ENCODE peak calls at places on chromosomes 6 and 20, in four cellular contexts. One of them, this sample, is unnamed.

GRCh38 chr20:5890773-5891441 is 59.4 kb downstream of the TRMT6 start:
- DNase-seq in cardiac fibroblast: no peak
- DNase-seq in SK-N-SH: no peak
- DNase-seq in gastrocnemius medialis: peak
- DNase-seq in this sample: no peak

GRCh38 chr6:149012040-149012545 is 265.3 kb downstream of the UST start:
- DNase-seq in cardiac fibroblast: peak
- DNase-seq in SK-N-SH: no peak
- DNase-seq in gastrocnemius medialis: no peak
- DNase-seq in this sample: no peak

GRCh38 chr6:15243994-15244604 is 1.8 kb upstream of the JARID2 start:
- DNase-seq in SK-N-SH: no peak
- DNase-seq in cardiac fibroblast: no peak
- DNase-seq in gastrocnemius medialis: no peak
- DNase-seq in this sample: no peak

GRCh38 chr6:47264775-47265184 is 44.9 kb downstream of the TNFRSF21 start:
- DNase-seq in SK-N-SH: no peak
- DNase-seq in gastrocnemius medialis: no peak
- DNase-seq in cardiac fibroblast: peak
- DNase-seq in this sample: no peak

GRCh38 chr6:10939840-10940239 is 53.0 kb downstream of the SYCP2L start:
- DNase-seq in gastrocnemius medialis: no peak
- DNase-seq in cardiac fibroblast: no peak
- DNase-seq in SK-N-SH: no peak
- DNase-seq in this sample: no peak

GRCh38 chr6:129946439-129947140 is 71.8 kb upstream of the L3MBTL3 start:
- DNase-seq in SK-N-SH: no peak
- DNase-seq in cardiac fibroblast: no peak
- DNase-seq in gastrocnemius medialis: no peak
- DNase-seq in this sample: no peak

GRCh38 chr6:106315765-106316375 is 9.7 kb downstream of the ATG5 start:
- DNase-seq in cardiac fibroblast: no peak
- DNase-seq in SK-N-SH: no peak
- DNase-seq in gastrocnemius medialis: no peak
- DNase-seq in this sample: no peak

GRCh38 chr6:32886674-32887383 is 32.8 kb downstream of the PSMB9 start:
- DNase-seq in gastrocnemius medialis: no peak
- DNase-seq in SK-N-SH: no peak
- DNase-seq in cardiac fibroblast: peak
- DNase-seq in this sample: no peak

GRCh38 chr6:146543211-146543939 is at the start of gene RAB32:
- DNase-seq in gastrocnemius medialis: peak
- DNase-seq in SK-N-SH: peak
- DNase-seq in cardiac fibroblast: peak
- DNase-seq in this sample: peak

GRCh38 chr6:3383525-3383924 is 73.3 kb downstream of the SLC22A23 start:
- DNase-seq in cardiac fibroblast: peak
- DNase-seq in SK-N-SH: no peak
- DNase-seq in gastrocnemius medialis: no peak
- DNase-seq in this sample: no peak

GRCh38 chr20:50475879-50476292 is 34.3 kb upstream of the PTPN1 start:
- DNase-seq in SK-N-SH: no peak
- DNase-seq in gastrocnemius medialis: no peak
- DNase-seq in cardiac fibroblast: peak
- DNase-seq in this sample: no peak

GRCh38 chr6:134768936-134769335 is 181.0 kb downstream of the ALDH8A1 start:
- DNase-seq in cardiac fibroblast: no peak
- DNase-seq in gastrocnemius medialis: no peak
- DNase-seq in SK-N-SH: no peak
- DNase-seq in this sample: no peak

GRCh38 chr6:160398674-160399271 is 50.6 kb downstream of the SLC22A3 start:
- DNase-seq in SK-N-SH: no peak
- DNase-seq in gastrocnemius medialis: no peak
- DNase-seq in cardiac fibroblast: peak
- DNase-seq in this sample: no peak

GRCh38 chr6:42135161-42135560 is 7.3 kb downstream of the C6orf132 start:
- DNase-seq in cardiac fibroblast: no peak
- DNase-seq in gastrocnemius medialis: no peak
- DNase-seq in SK-N-SH: no peak
- DNase-seq in this sample: no peak

GRCh38 chr6:42135722-42136121 is 6.7 kb downstream of the C6orf132 start:
- DNase-seq in cardiac fibroblast: no peak
- DNase-seq in SK-N-SH: no peak
- DNase-seq in gastrocnemius medialis: no peak
- DNase-seq in this sample: no peak

GRCh38 chr6:42138190-42138589 is 4.2 kb downstream of the C6orf132 start:
- DNase-seq in SK-N-SH: no peak
- DNase-seq in cardiac fibroblast: no peak
- DNase-seq in gastrocnemius medialis: no peak
- DNase-seq in this sample: no peak

GRCh38 chr6:42137192-42137753 is 5.1 kb downstream of the C6orf132 start:
- DNase-seq in gastrocnemius medialis: no peak
- DNase-seq in cardiac fibroblast: no peak
- DNase-seq in SK-N-SH: peak
- DNase-seq in this sample: no peak

DNA sequence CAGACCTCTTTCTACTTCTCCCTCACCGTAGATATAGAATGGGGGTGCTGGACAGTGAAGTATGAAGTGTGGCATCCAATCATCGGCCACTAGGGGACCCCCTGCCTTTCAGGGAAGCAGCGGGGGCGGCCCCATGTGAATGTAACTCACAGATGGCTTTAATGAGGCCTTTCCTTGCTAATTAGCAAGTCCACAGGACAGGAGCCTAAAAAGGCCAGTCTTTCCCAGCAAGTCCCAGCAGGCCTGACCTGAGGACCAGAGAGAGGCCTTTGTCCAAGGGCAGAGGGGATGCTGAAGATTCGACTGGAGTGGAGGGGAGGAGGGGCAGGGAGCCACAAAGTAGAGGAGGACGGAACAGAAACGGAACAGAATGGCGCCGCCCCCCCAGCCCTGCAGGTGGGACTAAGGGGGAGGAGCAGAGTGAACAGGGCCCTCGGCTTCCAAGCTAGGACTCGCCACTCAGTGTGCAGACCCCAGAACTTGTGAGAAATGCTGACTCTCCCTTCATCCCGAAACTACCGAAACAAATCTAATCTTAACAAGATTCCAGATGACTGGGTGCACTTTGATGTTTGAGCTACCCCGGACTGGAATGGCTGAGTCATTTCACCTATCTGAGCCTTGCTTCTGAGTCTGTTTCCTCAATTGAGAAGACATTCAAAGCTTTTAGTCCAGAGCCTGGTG is 5.8 kb downstream of the C6orf132 start:
- DNase-seq in cardiac fibroblast: peak
- DNase-seq in SK-N-SH: peak
- DNase-seq in gastrocnemius medialis: no peak
- DNase-seq in this sample: peak
- TF ChIP-seq CTCF in cardiac fibroblast: peak
- TF ChIP-seq CTCF in SK-N-SH: peak
- TF ChIP-seq CTCF in gastrocnemius medialis: no peak
- TF ChIP-seq CTCF in this sample: peak

GRCh38 chr6:85593438-85594196 is at the start of gene SNX14:
- DNase-seq in cardiac fibroblast: peak
- DNase-seq in gastrocnemius medialis: peak
- DNase-seq in SK-N-SH: peak
- DNase-seq in this sample: peak
- TF ChIP-seq CTCF in cardiac fibroblast: no peak
- TF ChIP-seq CTCF in gastrocnemius medialis: peak
- TF ChIP-seq CTCF in SK-N-SH: peak
- TF ChIP-seq CTCF in this sample: no peak

GRCh38 chr6:150928882-150929281 is 63.4 kb downstream of the MTHFD1L start:
- DNase-seq in gastrocnemius medialis: no peak
- DNase-seq in cardiac fibroblast: no peak
- DNase-seq in SK-N-SH: no peak
- DNase-seq in this sample: peak
- TF ChIP-seq CTCF in gastrocnemius medialis: no peak
- TF ChIP-seq CTCF in cardiac fibroblast: peak
- TF ChIP-seq CTCF in SK-N-SH: peak
- TF ChIP-seq CTCF in this sample: no peak

DNA sequence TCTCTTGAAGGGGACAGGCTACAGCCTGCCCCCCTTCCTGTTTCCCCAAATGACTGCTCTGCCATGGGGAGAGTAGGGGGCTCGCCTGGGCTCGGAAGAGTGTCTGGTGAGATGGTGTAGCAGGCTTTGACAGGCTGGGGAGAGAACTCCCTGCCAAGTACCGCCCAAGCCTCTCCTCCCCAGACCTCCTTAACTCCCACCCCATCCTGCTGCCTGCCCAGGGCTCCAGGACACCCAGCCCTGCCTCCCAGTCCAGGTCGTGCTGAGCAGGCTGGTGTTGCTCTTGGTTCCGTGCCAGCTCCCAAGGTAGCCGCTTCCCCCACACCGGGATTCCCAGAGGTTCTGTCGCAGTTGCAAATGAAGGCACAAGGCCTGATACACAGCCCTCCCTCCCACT is 9.9 kb downstream of the VEGFA start:
- DNase-seq in gastrocnemius medialis: no peak
- DNase-seq in cardiac fibroblast: peak
- DNase-seq in SK-N-SH: peak
- DNase-seq in this sample: no peak
- TF ChIP-seq CTCF in gastrocnemius medialis: no peak
- TF ChIP-seq CTCF in cardiac fibroblast: no peak
- TF ChIP-seq CTCF in SK-N-SH: no peak
- TF ChIP-seq CTCF in this sample: no peak

DNA sequence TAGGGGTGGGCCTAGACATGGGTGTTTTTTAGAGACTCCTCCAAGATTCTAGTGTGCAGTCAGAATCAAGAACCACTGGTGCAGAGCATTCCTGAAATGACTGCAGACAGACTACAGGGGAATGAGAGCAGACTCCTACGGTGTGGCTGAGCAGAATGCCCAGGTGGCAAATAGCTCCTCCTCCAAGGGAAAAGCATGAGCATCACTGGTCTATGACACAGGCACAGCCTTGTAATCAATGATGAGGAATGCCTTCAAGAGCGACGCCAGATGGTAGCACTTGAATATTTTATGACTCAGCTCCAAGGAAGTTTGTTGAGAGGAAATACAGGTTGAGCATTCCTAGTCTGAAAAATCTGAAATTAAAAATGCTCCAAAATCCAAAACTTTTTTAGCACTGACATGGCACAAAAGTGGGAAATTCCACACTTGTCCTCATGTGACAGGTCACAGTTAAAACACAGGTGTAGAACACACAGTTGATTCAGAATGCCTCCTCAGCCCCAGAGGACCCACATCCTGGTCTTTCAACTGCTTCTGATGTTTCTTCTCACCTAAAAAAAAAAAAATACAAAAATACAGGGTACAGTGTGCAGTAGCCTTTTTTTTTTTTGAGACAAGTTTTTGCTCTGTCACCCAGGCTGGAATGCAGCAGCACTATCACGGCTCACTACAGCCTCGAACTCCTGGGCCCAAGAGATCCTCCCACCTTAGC is 10.5 kb upstream of the FAM8A1 start:
- DNase-seq in SK-N-SH: no peak
- DNase-seq in gastrocnemius medialis: no peak
- DNase-seq in cardiac fibroblast: peak
- DNase-seq in this sample: no peak
- TF ChIP-seq CTCF in SK-N-SH: no peak
- TF ChIP-seq CTCF in gastrocnemius medialis: no peak
- TF ChIP-seq CTCF in cardiac fibroblast: no peak
- TF ChIP-seq CTCF in this sample: no peak

GRCh38 chr6:75266716-75267291 is 17.8 kb downstream of the TMEM30A start:
- DNase-seq in cardiac fibroblast: peak
- DNase-seq in gastrocnemius medialis: no peak
- DNase-seq in SK-N-SH: peak
- DNase-seq in this sample: no peak
- TF ChIP-seq CTCF in cardiac fibroblast: peak
- TF ChIP-seq CTCF in gastrocnemius medialis: peak
- TF ChIP-seq CTCF in SK-N-SH: peak
- TF ChIP-seq CTCF in this sample: peak

DNA sequence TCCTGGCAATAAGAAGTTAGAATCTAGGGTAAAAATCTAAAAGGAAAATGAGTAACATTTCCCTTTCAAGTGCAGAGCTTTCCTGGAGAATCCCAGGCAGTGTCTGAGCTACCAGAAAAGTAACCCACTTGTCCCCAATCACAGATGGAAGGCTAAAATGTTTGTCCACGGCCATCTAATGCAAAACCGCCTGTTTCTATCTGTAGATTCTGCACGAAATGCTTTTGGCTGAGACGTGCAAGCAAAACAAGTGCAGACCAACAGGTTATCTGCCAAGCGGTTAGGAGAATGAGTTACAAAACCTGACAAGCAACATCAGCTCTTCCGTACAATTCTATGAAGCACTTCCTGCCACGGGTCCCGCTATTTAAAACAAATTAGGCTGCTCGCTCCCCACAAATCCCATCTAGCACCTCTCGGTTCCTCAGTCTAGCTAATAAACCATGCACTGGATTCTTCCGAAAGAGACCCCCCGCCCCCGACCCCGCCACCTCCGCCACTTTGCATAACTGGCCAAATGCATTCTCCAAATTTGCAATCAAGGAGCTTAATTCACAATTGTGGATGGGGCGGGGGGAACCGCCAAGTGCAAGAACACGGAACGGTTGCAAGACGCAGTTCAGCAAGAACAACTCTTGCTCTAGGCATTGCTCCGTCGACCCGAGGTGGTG is 1.4 kb downstream of the ELOVL5 start:
- DNase-seq in SK-N-SH: no peak
- DNase-seq in cardiac fibroblast: peak
- DNase-seq in gastrocnemius medialis: no peak
- DNase-seq in this sample: no peak
- TF ChIP-seq CTCF in SK-N-SH: no peak
- TF ChIP-seq CTCF in cardiac fibroblast: no peak
- TF ChIP-seq CTCF in gastrocnemius medialis: no peak
- TF ChIP-seq CTCF in this sample: no peak

DNA sequence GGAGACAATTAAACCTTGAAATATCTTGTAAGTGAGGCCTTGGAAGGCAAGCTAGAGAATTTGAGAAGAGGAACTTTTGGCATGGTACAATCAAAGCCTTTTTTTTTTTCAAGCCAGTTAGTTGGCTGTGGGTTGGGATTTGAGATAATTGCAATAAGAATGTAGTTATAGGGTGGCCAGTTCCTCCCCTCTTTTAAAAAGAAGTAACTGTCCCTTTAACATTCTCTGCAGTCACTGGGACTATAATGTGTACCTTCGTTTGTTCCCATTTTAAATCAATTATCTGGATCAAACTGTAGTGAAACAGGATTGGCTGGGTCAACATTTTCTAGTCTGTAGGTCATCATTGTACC is 212.3 kb upstream of the LAMP5 start:
- DNase-seq in gastrocnemius medialis: no peak
- DNase-seq in cardiac fibroblast: no peak
- DNase-seq in SK-N-SH: no peak
- DNase-seq in this sample: no peak
- TF ChIP-seq CTCF in gastrocnemius medialis: no peak
- TF ChIP-seq CTCF in cardiac fibroblast: no peak
- TF ChIP-seq CTCF in SK-N-SH: no peak
- TF ChIP-seq CTCF in this sample: no peak

GRCh38 chr6:99219788-99220187 is 129.7 kb downstream of the FAXC start:
- DNase-seq in gastrocnemius medialis: no peak
- DNase-seq in cardiac fibroblast: no peak
- DNase-seq in SK-N-SH: peak
- DNase-seq in this sample: peak
- TF ChIP-seq CTCF in gastrocnemius medialis: no peak
- TF ChIP-seq CTCF in cardiac fibroblast: no peak
- TF ChIP-seq CTCF in SK-N-SH: no peak
- TF ChIP-seq CTCF in this sample: no peak